ENCODE peak calls at places on chromosomes 5 and 9, in six cellular contexts. M is endothelial cell of umbilical vein; I is CD8-positive, alpha-beta T cell; H is lung; V is fibroblast of lung; B is tibial artery. O is an unnamed sample.

GRCh38 chr5:125528881-125529280 is 782.4 kb upstream of the ZNF608 start:
- DNase-seq in M (no peak), I (no peak), H (no peak), V (peak), B (no peak), O (no peak)

GRCh38 chr9:102499468-102499867 is 495.7 kb upstream of the CYLC2 start:
- DNase-seq in M (no peak), I (no peak), H (no peak), V (no peak), B (no peak), O (no peak)

GRCh38 chr5:170572453-170572852 is 68.6 kb downstream of the KCNIP1 start:
- DNase-seq in M (peak), I (no peak), H (no peak), V (peak), B (no peak), O (peak)

GRCh38 chr9:93223241-93224180 is 39.6 kb downstream of the WNK2 start:
- DNase-seq in M (no peak), I (no peak), H (no peak), V (peak), B (no peak), O (peak)

GRCh38 chr5:126673477-126673876 is 72.7 kb downstream of the PHAX start:
- DNase-seq in M (no peak), I (no peak), H (no peak), V (no peak), B (no peak), O (no peak)

GRCh38 chr9:127968046-127968445 is 12.7 kb downstream of the EEIG1 start:
- DNase-seq in M (peak), I (peak), H (no peak), V (peak), B (no peak), O (peak)

GRCh38 chr5:112968411-112969106 is 8.0 kb upstream of the DCP2 start:
- DNase-seq in M (no peak), I (no peak), H (no peak), V (no peak), B (no peak), O (no peak)

GRCh38 chr9:109652112-109652511 is 127.9 kb upstream of the PALM2AKAP2 start:
- DNase-seq in M (no peak), I (no peak), H (no peak), V (peak), B (no peak), O (peak)

GRCh38 chr9:110997847-110998246 is 40.4 kb downstream of the LPAR1 start:
- DNase-seq in M (no peak), I (no peak), H (no peak), V (peak), B (no peak), O (peak)

GRCh38 chr5:9313751-9314150 is 232.1 kb downstream of the SEMA5A start:
- DNase-seq in M (no peak), I (no peak), H (no peak), V (no peak), B (no peak), O (no peak)

GRCh38 chr5:77272206-77272605 is 61.7 kb downstream of the PDE8B start:
- DNase-seq in M (no peak), I (no peak), H (no peak), V (no peak), B (no peak), O (peak)

GRCh38 chr9:78807286-78807685 is 510.4 kb downstream of the PSAT1 start:
- DNase-seq in M (no peak), I (no peak), H (no peak), V (no peak), B (no peak), O (no peak)

GRCh38 chr5:121688126-121688525 is 163.6 kb upstream of the FTMT start:
- DNase-seq in M (no peak), I (no peak), H (no peak), V (no peak), B (no peak), O (no peak)

GRCh38 chr5:82975396-82975795 is 101.8 kb downstream of the TMEM167A start:
- DNase-seq in M (no peak), I (no peak), H (no peak), V (no peak), B (no peak), O (no peak)

GRCh38 chr9:90783552-90783951 is 18.1 kb upstream of the SYK start:
- DNase-seq in M (no peak), I (no peak), H (no peak), V (no peak), B (no peak), O (no peak)

GRCh38 chr9:89052470-89053097 is 61.3 kb downstream of the S1PR3 start:
- DNase-seq in M (no peak), I (no peak), H (no peak), V (no peak), B (no peak), O (no peak)

GRCh38 chr5:881551-881935 is 11.1 kb downstream of the BRD9 start:
- DNase-seq in M (no peak), I (no peak), H (no peak), V (no peak), B (no peak), O (no peak)

GRCh38 chr9:124202447-124202971 is 55.2 kb upstream of the NEK6 start:
- DNase-seq in M (peak), I (peak), H (peak), V (peak), B (peak), O (no peak)

GRCh38 chr5:175866377-175866907 is 4.9 kb upstream of the CPLX2 start:
- DNase-seq in M (no peak), I (no peak), H (no peak), V (no peak), B (no peak), O (no peak)

GRCh38 chr5:154086641-154087040 is 47.9 kb downstream of the MFAP3 start:
- DNase-seq in M (no peak), I (no peak), H (no peak), V (peak), B (no peak), O (peak)

GRCh38 chr5:139678751-139679750 is 30.9 kb downstream of the CXXC5 start:
- DNase-seq in M (no peak), I (no peak), H (no peak), V (peak), B (no peak), O (peak)

GRCh38 chr9:72442212-72442607 is 77.2 kb upstream of the ZFAND5 start:
- DNase-seq in M (peak), I (no peak), H (no peak), V (peak), B (no peak), O (peak)

GRCh38 chr5:118468085-118468484 is 520.3 kb downstream of the DTWD2 start:
- DNase-seq in M (no peak), I (no peak), H (no peak), V (no peak), B (no peak), O (no peak)

GRCh38 chr5:96065577-96066385 is 104.1 kb upstream of the ELL2 start:
- DNase-seq in M (peak), I (no peak), H (no peak), V (no peak), B (no peak), O (no peak)

GRCh38 chr9:36903541-36904435 is 130.3 kb downstream of the PAX5 start:
- DNase-seq in M (peak), I (no peak), H (peak), V (peak), B (no peak), O (peak)

GRCh38 chr5:160799160-160799559 is 52.9 kb downstream of the ATP10B start:
- DNase-seq in M (no peak), I (no peak), H (no peak), V (no peak), B (no peak), O (no peak)

DNA sequence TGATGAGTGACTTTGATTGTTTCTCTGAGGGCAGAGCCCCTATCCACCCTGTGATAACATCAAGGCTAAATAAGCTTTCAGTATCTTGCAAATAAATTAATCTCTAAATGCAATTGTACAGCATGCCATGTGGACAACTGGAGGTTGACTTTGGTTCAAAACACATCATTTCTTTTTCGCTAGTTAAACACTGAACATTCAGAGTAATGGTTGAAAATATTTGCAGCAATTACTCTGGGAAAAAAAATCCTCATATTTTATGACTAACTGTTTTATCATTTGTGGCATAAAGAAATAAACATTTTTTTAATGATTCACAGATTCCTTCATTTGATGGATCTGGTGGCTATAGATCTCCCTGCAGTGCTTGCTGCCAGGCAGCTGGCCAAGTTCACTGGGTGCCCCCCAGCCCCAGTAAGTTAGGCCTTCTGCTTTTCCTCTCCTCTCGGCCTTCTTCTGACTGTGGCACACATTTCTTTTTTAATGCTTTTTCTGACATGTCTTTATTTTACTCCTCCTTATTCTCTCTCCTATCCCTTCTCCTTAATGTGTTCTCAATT is 69.5 kb downstream of the ADAMTSL1 start:
- DNase-seq in M (peak), I (no peak), H (no peak), V (peak), B (no peak), O (peak)
- H3K4me3 ChIP-seq in M (no peak), I (no peak), H (no peak), V (no peak), B (no peak), O (no peak)

GRCh38 chr9:97502984-97503861 is 1.8 kb downstream of the TMOD1 start:
- DNase-seq in M (no peak), I (no peak), H (peak), V (no peak), B (no peak), O (no peak)
- H3K4me3 ChIP-seq in M (no peak), I (no peak), H (peak), V (no peak), B (peak), O (no peak)

DNA sequence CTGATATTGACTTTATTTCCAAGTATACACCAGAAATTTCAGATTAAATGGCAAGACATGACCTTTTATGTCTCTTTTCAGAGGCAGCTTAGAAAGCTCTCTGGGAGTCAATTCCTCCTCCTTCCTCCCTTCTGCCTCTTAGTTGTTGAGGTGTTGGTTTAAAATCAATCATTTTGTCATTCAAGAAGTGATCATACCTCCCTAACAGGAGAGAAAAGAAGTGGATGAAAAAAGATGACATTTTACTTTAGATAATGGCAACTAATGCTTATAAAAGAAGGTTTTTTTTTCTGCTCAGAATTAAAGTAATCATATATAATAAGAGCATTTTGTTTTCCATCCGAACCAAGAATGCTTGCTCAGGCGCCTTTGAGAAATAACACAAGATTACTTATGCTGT is 448.7 kb downstream of the CTNND2 start:
- DNase-seq in M (no peak), I (no peak), H (no peak), V (no peak), B (no peak), O (no peak)
- H3K4me3 ChIP-seq in M (no peak), I (no peak), H (no peak), V (no peak), B (no peak), O (no peak)

GRCh38 chr5:56837956-56838355 is 22.6 kb downstream of the MAP3K1 start:
- DNase-seq in M (peak), I (no peak), H (no peak), V (no peak), B (no peak), O (no peak)

GRCh38 chr5:56840597-56840996 is 25.2 kb downstream of the MAP3K1 start:
- DNase-seq in M (no peak), I (no peak), H (no peak), V (no peak), B (no peak), O (no peak)

GRCh38 chr5:56837386-56837785 is 22.0 kb downstream of the MAP3K1 start:
- DNase-seq in M (peak), I (no peak), H (no peak), V (no peak), B (no peak), O (no peak)

GRCh38 chr5:56839062-56839461 is 23.7 kb downstream of the MAP3K1 start:
- DNase-seq in M (no peak), I (no peak), H (no peak), V (no peak), B (no peak), O (no peak)

DNA sequence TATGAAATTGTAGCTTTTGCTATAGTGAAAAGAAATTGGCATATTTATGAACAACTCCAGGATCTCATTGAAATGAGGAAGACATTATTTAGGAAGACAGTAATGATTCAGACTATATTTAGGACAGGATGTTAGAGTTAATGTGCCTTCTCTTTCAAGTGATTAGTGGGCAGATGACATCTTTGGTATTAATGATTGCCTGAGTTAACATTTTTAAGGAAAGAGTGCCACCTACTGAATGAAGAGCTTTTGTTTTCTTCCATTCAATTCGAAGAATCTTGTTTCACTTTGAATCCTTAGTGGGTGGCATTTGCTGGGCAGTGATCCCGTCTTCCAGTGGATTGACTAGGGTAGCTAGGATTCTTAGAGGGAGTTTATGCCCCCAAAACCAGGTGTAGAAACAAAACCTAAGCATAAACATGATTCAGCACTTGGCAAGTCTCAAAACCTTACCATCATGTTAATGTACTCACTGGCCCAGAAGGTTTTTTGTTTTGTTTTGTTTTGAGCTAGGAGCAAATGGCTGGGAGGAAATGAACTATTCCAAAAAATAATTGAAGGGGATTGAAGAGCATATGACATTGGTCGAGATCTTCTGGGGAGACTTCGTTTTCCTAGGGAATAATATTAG is 23.2 kb downstream of the MAP3K1 start:
- DNase-seq in M (peak), I (no peak), H (no peak), V (peak), B (no peak), O (peak)
- H3K4me3 ChIP-seq in M (no peak), I (no peak), H (no peak), V (peak), B (no peak), O (peak)

O was measured in fibroblast of mammary gland.